ENCODE peak calls at places on chromosomes 2 and 18, in four cellular contexts. J is WERI-Rb-1, I is psoas muscle, P is AG09309. U is an unnamed sample.

GRCh38 chr2:74206180-74206688 is 7.8 kb downstream of the MTHFD2 start:
- DNase-seq in I (no peak), P (no peak), J (peak), U (peak)

GRCh38 chr2:48016620-48017019 is 110.3 kb upstream of the FBXO11 start:
- DNase-seq in P (no peak), I (no peak), J (no peak), U (no peak)

GRCh38 chr2:66109419-66109818 is 325.5 kb upstream of the MEIS1 start:
- DNase-seq in I (peak), J (no peak), P (no peak), U (no peak)

GRCh38 chr2:176139170-176139611 is 9.7 kb downstream of the HOXD8 start:
- DNase-seq in P (no peak), J (no peak), I (no peak), U (no peak)

GRCh38 chr2:44118257-44118656 is 50.4 kb upstream of the PPM1B start:
- DNase-seq in I (no peak), P (no peak), J (no peak), U (no peak)

GRCh38 chr2:203720011-203720410 is 13.6 kb downstream of the CD28 start:
- DNase-seq in J (no peak), I (no peak), P (no peak), U (no peak)

GRCh38 chr18:63144748-63145147 is 174.8 kb downstream of the BCL2 start:
- DNase-seq in J (no peak), I (no peak), P (no peak), U (no peak)

GRCh38 chr2:79604748-79605147 is 91.9 kb downstream of the CTNNA2 start:
- DNase-seq in J (no peak), I (no peak), P (no peak), U (no peak)

GRCh38 chr2:15042824-15043223 is 410.3 kb downstream of the LRATD1 start:
- DNase-seq in P (peak), J (no peak), I (no peak), U (peak)

GRCh38 chr2:102336502-102336945 is 19.1 kb upstream of the IL18R1 start:
- DNase-seq in I (peak), P (no peak), J (no peak), U (peak)

GRCh38 chr2:16315911-16316310 is 349.7 kb downstream of the CYRIA start:
- DNase-seq in J (no peak), I (no peak), P (no peak), U (no peak)

GRCh38 chr18:45896452-45896851 is 70.7 kb downstream of the EPG5 start:
- DNase-seq in J (no peak), I (no peak), P (no peak), U (no peak)

GRCh38 chr2:190468814-190469569 is 60.8 kb downstream of the MFSD6 start:
- DNase-seq in I (peak), J (no peak), P (peak), U (peak)

GRCh38 chr2:203225423-203226039 is 13.3 kb upstream of the CYP20A1 start:
- DNase-seq in P (no peak), J (peak), I (no peak), U (no peak)

GRCh38 chr2:218781691-218782528 is at the start of gene CYP27A1:
- DNase-seq in P (no peak), I (peak), J (peak), U (no peak)

GRCh38 chr2:154484338-154485099 is 214.0 kb upstream of the KCNJ3 start:
- DNase-seq in P (no peak), J (no peak), I (no peak), U (no peak)

GRCh38 chr2:54740333-54740732 is 16.9 kb downstream of the EML6 start:
- DNase-seq in I (no peak), J (no peak), P (no peak), U (no peak)

GRCh38 chr2:152247337-152247695 is 71.8 kb upstream of the STAM2 start:
- DNase-seq in P (no peak), I (no peak), J (no peak), U (no peak)

GRCh38 chr18:6835345-6835744 is 105.8 kb downstream of the ARHGAP28 start:
- DNase-seq in I (no peak), P (no peak), J (no peak), U (no peak)

GRCh38 chr2:187890690-187891089 is 336.5 kb upstream of the TFPI start:
- DNase-seq in J (no peak), I (no peak), P (no peak), U (peak)

GRCh38 chr2:24313744-24314632 is 46.3 kb downstream of the ITSN2 start:
- DNase-seq in I (no peak), J (no peak), P (no peak), U (no peak)

GRCh38 chr2:1572638-1573037 is 159.4 kb downstream of the TPO start:
- DNase-seq in P (peak), I (peak), J (no peak), U (no peak)

GRCh38 chr18:36321636-36322407 is 24.3 kb downstream of the FHOD3 start:
- DNase-seq in J (no peak), I (no peak), P (no peak), U (no peak)

GRCh38 chr2:174615951-174616436 is 18.4 kb upstream of the WIPF1 start:
- DNase-seq in P (peak), I (no peak), J (no peak), U (no peak)

GRCh38 chr2:144944506-144945230 is 424.7 kb upstream of the ZEB2 start:
- DNase-seq in J (no peak), I (no peak), P (no peak), U (no peak)

GRCh38 chr2:54503192-54503591 is 47.1 kb downstream of the SPTBN1 start:
- DNase-seq in J (peak), P (no peak), I (no peak), U (no peak)

GRCh38 chr2:218273908-218274249 is 3.6 kb downstream of the PNKD start:
- DNase-seq in I (no peak), P (no peak), J (no peak), U (no peak)

GRCh38 chr18:41096504-41096903 is 858.5 kb upstream of the PIK3C3 start:
- DNase-seq in J (peak), P (no peak), I (no peak), U (no peak)

DNA sequence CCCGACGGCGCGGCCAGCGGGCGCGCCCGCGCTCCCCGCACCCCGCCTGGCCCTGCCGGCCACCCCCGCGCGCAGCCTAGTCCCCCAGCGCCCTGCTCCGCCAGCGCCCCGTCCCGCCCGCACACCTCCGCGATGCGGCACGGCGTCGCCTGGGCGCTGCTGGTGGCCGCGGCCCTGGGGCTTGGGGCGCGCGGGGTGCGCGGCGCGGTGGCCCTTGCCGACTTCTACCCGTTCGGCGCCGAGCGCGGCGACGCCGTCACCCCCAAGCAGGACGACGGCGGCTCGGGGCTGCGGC is 235 bp downstream of the SNED1 start:
- DNase-seq in J (no peak), I (no peak), P (no peak), U (no peak)
- H3K4me3 ChIP-seq in J (peak), I (peak), P (peak), U (peak)

GRCh38 chr2:207239754-207240494 is 74.2 kb upstream of the KLF7 start:
- DNase-seq in J (no peak), P (peak), I (no peak), U (peak)

GRCh38 chr2:207243601-207244000 is 77.9 kb upstream of the KLF7 start:
- DNase-seq in P (no peak), I (no peak), J (no peak), U (no peak)

GRCh38 chr2:207241198-207241597 is 75.5 kb upstream of the KLF7 start:
- DNase-seq in P (no peak), J (no peak), I (no peak), U (no peak)

GRCh38 chr2:207239222-207239674 is 73.5 kb upstream of the KLF7 start:
- DNase-seq in P (peak), J (no peak), I (peak), U (peak)

GRCh38 chr2:207240649-207241048 is 74.9 kb upstream of the KLF7 start:
- DNase-seq in J (no peak), P (no peak), I (no peak), U (no peak)
- TF ChIP-seq CTCF in J (no peak), P (no peak), I (no peak), U (no peak)

DNA sequence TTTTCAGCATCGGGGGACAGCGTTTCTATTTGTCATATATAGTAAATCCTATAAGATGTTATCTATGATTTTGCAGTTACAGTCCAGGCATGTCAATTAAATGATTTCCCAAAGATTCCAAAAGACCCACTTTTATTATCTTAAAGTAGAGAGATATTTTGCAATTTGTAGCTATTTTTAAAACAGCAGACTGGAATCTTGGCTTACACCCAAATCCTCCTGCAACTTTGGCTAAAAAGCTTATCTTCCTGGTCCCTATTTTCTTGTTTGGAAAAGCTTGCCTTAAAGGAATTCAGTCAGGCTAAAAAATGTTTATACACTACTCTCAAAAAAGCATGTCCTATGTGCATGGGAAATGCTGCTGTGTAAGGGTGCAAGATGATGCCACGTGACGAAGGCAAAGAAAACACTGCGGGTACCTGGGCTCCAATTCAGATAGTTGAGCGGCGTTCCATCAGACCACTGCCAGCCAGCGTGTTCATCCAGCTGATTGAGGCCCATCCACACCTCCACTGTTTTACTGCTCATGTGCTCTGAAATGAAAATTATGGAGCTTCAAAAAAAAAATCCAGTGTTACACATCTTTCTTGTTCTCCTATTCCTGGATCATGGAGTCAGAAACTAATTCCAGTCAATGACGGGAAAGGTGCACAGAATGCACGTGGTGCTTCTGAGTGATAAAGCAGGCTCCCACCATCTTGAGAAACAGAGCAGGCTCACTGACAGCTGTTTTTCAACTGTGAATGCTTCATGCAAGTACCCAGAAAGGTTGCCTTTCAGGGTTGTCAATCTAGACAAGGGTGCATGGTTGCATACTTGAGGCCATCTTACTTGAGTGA is 33.8 kb downstream of the PLA2R1 start:
- DNase-seq in I (no peak), P (peak), J (no peak), U (no peak)
- H3K4me3 ChIP-seq in I (no peak), P (no peak), J (no peak), U (no peak)

DNA sequence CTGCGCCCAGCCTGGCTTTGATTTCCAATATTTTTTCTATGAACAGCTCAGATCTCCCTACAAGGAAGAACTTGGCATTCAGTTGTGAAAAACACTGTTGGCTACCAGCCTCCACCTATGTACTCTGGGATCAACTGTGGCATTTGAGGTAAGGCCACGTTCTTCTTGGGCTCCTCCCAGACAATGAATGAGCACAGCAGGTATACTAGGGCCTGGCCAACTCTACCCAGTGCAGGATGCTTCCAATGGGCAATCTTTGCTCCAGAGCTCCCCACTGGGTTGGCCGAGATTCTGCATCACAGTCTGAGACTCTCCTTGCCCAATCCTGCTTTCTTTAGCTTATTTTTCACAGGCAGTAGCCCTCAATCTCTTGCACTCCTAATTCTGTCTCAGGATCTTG is 75.9 kb downstream of the TMEM131 start:
- DNase-seq in P (no peak), J (no peak), I (no peak), U (no peak)
- TF ChIP-seq CTCF in P (no peak), J (no peak), I (no peak), U (no peak)

GRCh38 chr2:19868705-19869550 is 32.9 kb downstream of the TTC32 start:
- DNase-seq in P (no peak), I (peak), J (no peak), U (no peak)
- H3K4me3 ChIP-seq in P (peak), I (peak), J (no peak), U (peak)

U was measured in epithelial cell of proximal tubule.